ENCODE peak calls at places on chromosome 3, in ten cellular contexts. O is activated naive CD4-positive, alpha-beta T cell; Z is RWPE1; B is B cell; A is nephron progenitor cell; P is NCI-H146; J is endothelial cell; S is stimulated activated CD8-positive, alpha-beta memory T cell treated with anti-CD3 and anti-CD28 coated beads, Interleukin-4, amount 100 ng/mL, for 24 hours; K is tibial nerve; U is activated CD4-positive, alpha-beta T cell treated with anti-CD3 and anti-CD28 coated beads, Interleukin-2, amount 50 U/mL, for 1 hour. G is an unnamed sample.

GRCh38 chr3:86787091-86787490 is 203.9 kb downstream of the VGLL3 start:
- DNase-seq in S (no peak), B (no peak), A (no peak), O (no peak), P (no peak), J (no peak), K (no peak), U (no peak), Z (peak), G (no peak)

GRCh38 chr3:148757238-148757930 is 59.7 kb downstream of the AGTR1 start:
- DNase-seq in S (no peak), B (no peak), A (no peak), O (no peak), Z (no peak), K (no peak), J (no peak), P (no peak), U (no peak), G (no peak)

GRCh38 chr3:30421261-30421660 is 185.1 kb upstream of the TGFBR2 start:
- DNase-seq in Z (peak), P (no peak), S (no peak), A (no peak), O (no peak), U (no peak), K (no peak), J (no peak), B (no peak), G (no peak)

GRCh38 chr3:62600033-62600432 is 226.7 kb upstream of the FEZF2 start:
- DNase-seq in J (no peak), K (no peak), B (no peak), P (no peak), A (peak), U (no peak), S (no peak), Z (no peak), O (no peak), G (no peak)

GRCh38 chr3:175246766-175247165 is 387.6 kb downstream of the NAALADL2 start:
- DNase-seq in K (no peak), U (no peak), S (no peak), O (no peak), Z (no peak), A (no peak), P (no peak), J (no peak), B (no peak), G (no peak)

GRCh38 chr3:134374791-134375541 is 719 bp upstream of the AMOTL2 start:
- DNase-seq in P (peak), K (no peak), A (no peak), Z (peak), U (no peak), J (no peak), S (no peak), B (no peak), O (no peak), G (no peak)

GRCh38 chr3:133805384-133805701 is 272 bp upstream of the SRPRB start:
- DNase-seq in U (no peak), O (no peak), A (no peak), B (no peak), P (no peak), S (no peak), J (no peak), Z (no peak), K (no peak), G (no peak)

GRCh38 chr3:69385033-69385722 is 710 bp downstream of the FRMD4B start:
- DNase-seq in P (no peak), S (no peak), J (no peak), B (no peak), A (peak), K (no peak), U (no peak), O (no peak), Z (no peak), G (no peak)

GRCh38 chr3:112508261-112508660 is 9.0 kb upstream of the BTLA start:
- DNase-seq in U (no peak), B (no peak), A (no peak), S (no peak), J (no peak), O (no peak), P (no peak), K (no peak), Z (no peak), G (no peak)

GRCh38 chr3:188947401-188947982 is 224.3 kb upstream of the TPRG1 start:
- DNase-seq in B (peak), O (no peak), S (no peak), J (peak), U (no peak), P (peak), K (peak), A (peak), Z (peak), G (no peak)

GRCh38 chr3:98540346-98540745 is 8.6 kb downstream of the GPR15 start:
- DNase-seq in K (no peak), B (no peak), Z (no peak), U (no peak), A (no peak), P (no peak), J (no peak), S (no peak), O (no peak), G (no peak)

GRCh38 chr3:107347717-107348116 is 29.5 kb upstream of the CCDC54 start:
- DNase-seq in B (no peak), S (no peak), J (no peak), A (no peak), Z (no peak), P (no peak), U (no peak), O (no peak), K (no peak), G (no peak)

GRCh38 chr3:48565591-48566400 is 2.2 kb upstream of the UCN2 start:
- DNase-seq in O (no peak), A (no peak), P (no peak), B (peak), K (no peak), S (no peak), U (no peak), Z (peak), J (no peak), G (no peak)

GRCh38 chr3:29936054-29936453 is 655.2 kb downstream of the RBMS3 start:
- DNase-seq in U (no peak), O (no peak), S (no peak), K (no peak), A (no peak), J (no peak), P (no peak), Z (no peak), B (no peak), G (no peak)

GRCh38 chr3:59451041-59451763 is 401.4 kb upstream of the CFAP20DC start:
- DNase-seq in O (peak), P (no peak), B (peak), Z (peak), U (peak), S (peak), J (no peak), K (no peak), A (no peak), G (no peak)

GRCh38 chr3:87227835-87228144 is 681 bp downstream of the CHMP2B start:
- DNase-seq in S (no peak), Z (no peak), K (no peak), J (no peak), B (no peak), U (no peak), O (no peak), P (no peak), A (no peak), G (no peak)

GRCh38 chr3:102481050-102481449 is 46.2 kb downstream of the ZPLD1 start:
- DNase-seq in A (no peak), K (no peak), P (no peak), O (no peak), J (no peak), Z (no peak), S (no peak), B (no peak), U (no peak), G (no peak)

GRCh38 chr3:189557824-189558223 is 73.4 kb upstream of the TP63 start:
- DNase-seq in J (no peak), Z (no peak), O (no peak), B (no peak), U (no peak), A (no peak), P (no peak), S (no peak), K (no peak), G (no peak)

GRCh38 chr3:163185721-163186350 is 1689.2 kb downstream of the OTOL1 start:
- DNase-seq in A (no peak), J (no peak), B (no peak), P (no peak), U (no peak), O (no peak), S (no peak), K (no peak), Z (no peak), G (no peak)

GRCh38 chr3:50290116-50290745 is 2.0 kb downstream of the IFRD2 start:
- DNase-seq in J (no peak), U (no peak), A (no peak), B (no peak), Z (no peak), P (no peak), S (no peak), O (no peak), K (no peak), G (no peak)

GRCh38 chr3:132394334-132394733 is 23.0 kb upstream of the DNAJC13 start:
- DNase-seq in A (no peak), P (no peak), O (no peak), S (no peak), Z (no peak), K (no peak), U (no peak), B (no peak), J (no peak), G (no peak)

GRCh38 chr3:71444028-71444860 is 139.3 kb downstream of the FOXP1 start:
- DNase-seq in U (peak), O (peak), B (peak), J (peak), Z (peak), S (no peak), P (no peak), A (no peak), K (no peak), G (no peak)

GRCh38 chr3:114319453-114319852 is 25.6 kb downstream of the TIGIT start:
- DNase-seq in P (peak), K (no peak), Z (peak), J (no peak), O (no peak), A (no peak), B (no peak), S (no peak), U (no peak), G (no peak)

GRCh38 chr3:72761410-72761809 is 86.8 kb downstream of the SHQ1 start:
- DNase-seq in O (no peak), S (no peak), Z (no peak), P (no peak), U (no peak), J (no peak), B (no peak), K (no peak), A (no peak), G (no peak)

GRCh38 chr3:149145926-149146325 is 16.5 kb downstream of the HPS3 start:
- DNase-seq in B (peak), A (no peak), K (no peak), P (no peak), S (no peak), O (no peak), Z (no peak), U (no peak), J (no peak), G (no peak)

GRCh38 chr3:107476462-107476861 is 46.3 kb upstream of the BBX start:
- DNase-seq in P (no peak), U (no peak), A (no peak), O (no peak), S (no peak), B (no peak), J (no peak), K (no peak), Z (no peak), G (no peak)

GRCh38 chr3:71301001-71301400 is 282.5 kb downstream of the FOXP1 start:
- DNase-seq in S (no peak), U (no peak), K (no peak), J (no peak), B (no peak), O (no peak), P (no peak), A (no peak), Z (no peak), G (no peak)

GRCh38 chr3:112437146-112438022 is 61.9 kb downstream of the BTLA start:
- DNase-seq in P (peak), Z (peak), S (no peak), B (no peak), A (no peak), O (no peak), K (no peak), U (no peak), J (no peak), G (no peak)

GRCh38 chr3:127964053-127964452 is 49.0 kb downstream of the KBTBD12 start:
- DNase-seq in P (no peak), J (no peak), Z (no peak), B (no peak), O (no peak), U (no peak), A (no peak), K (no peak), S (no peak), G (no peak)

GRCh38 chr3:145087038-145087437 is 1073.9 kb downstream of the PLOD2 start:
- DNase-seq in J (no peak), Z (no peak), O (no peak), S (no peak), U (no peak), B (no peak), P (no peak), A (no peak), K (no peak), G (no peak)

GRCh38 chr3:140391041-140391440 is 286.8 kb upstream of the TRIM42 start:
- DNase-seq in U (no peak), O (no peak), P (peak), K (no peak), Z (no peak), B (no peak), A (peak), S (no peak), J (no peak), G (no peak)

GRCh38 chr3:133081016-133081415 is 42.8 kb downstream of the TMEM108 start:
- DNase-seq in J (no peak), P (no peak), B (no peak), Z (no peak), K (no peak), A (no peak), S (no peak), O (no peak), U (no peak), G (no peak)

GRCh38 chr3:114745322-114746240 is 401.5 kb downstream of the ZBTB20 start:
- DNase-seq in K (no peak), U (no peak), B (no peak), Z (peak), A (no peak), J (no peak), O (no peak), S (no peak), P (peak), G (no peak)

GRCh38 chr3:112390783-112391641 is 58.1 kb downstream of the CD200 start:
- DNase-seq in S (no peak), K (no peak), Z (peak), O (no peak), U (no peak), B (no peak), P (peak), J (no peak), A (no peak), G (no peak)

G was measured in CMK.